ENCODE peak calls at places on chromosomes 1 and 21, in seven cellular contexts. One of them, this sample, is unnamed.

GRCh38 chr1:39173995-39174380 is 30.5 kb upstream of the MACF1 start:
- DNase-seq in K562: no peak
- DNase-seq in HCT116: no peak
- DNase-seq in GM12878: no peak
- DNase-seq in SK-N-SH: no peak
- DNase-seq in HepG2: no peak
- DNase-seq in H1: no peak
- DNase-seq in this sample: no peak

GRCh38 chr1:226309398-226310122 is 596 bp upstream of the LIN9 start:
- DNase-seq in K562: no peak
- DNase-seq in HCT116: no peak
- DNase-seq in GM12878: no peak
- DNase-seq in SK-N-SH: no peak
- DNase-seq in HepG2: peak; percentile 17
- DNase-seq in H1: no peak
- DNase-seq in this sample: peak; percentile 50

GRCh38 chr1:111660204-111661150 is 40.9 kb downstream of the RAP1A start:
- DNase-seq in K562: peak; percentile 31
- DNase-seq in HCT116: no peak
- DNase-seq in GM12878: no peak
- DNase-seq in SK-N-SH: no peak
- DNase-seq in HepG2: no peak
- DNase-seq in H1: no peak
- DNase-seq in this sample: no peak

GRCh38 chr1:119275145-119275929 is 93.2 kb upstream of the HAO2 start:
- DNase-seq in K562: peak; percentile 56
- DNase-seq in HCT116: peak; percentile 39
- DNase-seq in GM12878: no peak
- DNase-seq in SK-N-SH: peak; percentile 30
- DNase-seq in HepG2: peak; percentile 45
- DNase-seq in H1: no peak
- DNase-seq in this sample: no peak

GRCh38 chr1:82829527-82829926 is 1028.8 kb downstream of the ADGRL2 start:
- DNase-seq in K562: no peak
- DNase-seq in HCT116: no peak
- DNase-seq in GM12878: no peak
- DNase-seq in SK-N-SH: peak; percentile 2
- DNase-seq in HepG2: no peak
- DNase-seq in H1: no peak
- DNase-seq in this sample: no peak

GRCh38 chr1:97063532-97063931 is 341.9 kb downstream of the PTBP2 start:
- DNase-seq in K562: no peak
- DNase-seq in HCT116: no peak
- DNase-seq in GM12878: no peak
- DNase-seq in SK-N-SH: no peak
- DNase-seq in HepG2: peak; percentile 35
- DNase-seq in H1: no peak
- DNase-seq in this sample: peak; percentile 2

GRCh38 chr21:36203603-36203889 is 46.9 kb downstream of the DOP1B start:
- DNase-seq in K562: no peak
- DNase-seq in HCT116: peak; percentile 59
- DNase-seq in GM12878: peak; percentile 16
- DNase-seq in SK-N-SH: peak; percentile 28
- DNase-seq in HepG2: peak; percentile 34
- DNase-seq in H1: no peak
- DNase-seq in this sample: peak; percentile 58

GRCh38 chr1:197912739-197913494 is 4.3 kb upstream of the LHX9 start:
- DNase-seq in K562: no peak
- DNase-seq in HCT116: no peak
- DNase-seq in GM12878: no peak
- DNase-seq in SK-N-SH: peak; percentile 12
- DNase-seq in HepG2: no peak
- DNase-seq in H1: no peak
- DNase-seq in this sample: no peak

GRCh38 chr1:15966081-15966955 is 9.6 kb downstream of the ZBTB17 start:
- DNase-seq in K562: no peak
- DNase-seq in HCT116: no peak
- DNase-seq in GM12878: peak; percentile 94
- DNase-seq in SK-N-SH: no peak
- DNase-seq in HepG2: peak; percentile 20
- DNase-seq in H1: no peak
- DNase-seq in this sample: no peak

GRCh38 chr1:2611034-2611501 is 21.7 kb downstream of the MMEL1 start:
- DNase-seq in K562: peak; percentile 97
- DNase-seq in HCT116: peak; percentile 62
- DNase-seq in GM12878: no peak
- DNase-seq in SK-N-SH: peak; percentile 93
- DNase-seq in HepG2: no peak
- DNase-seq in H1: peak; percentile 31
- DNase-seq in this sample: no peak

GRCh38 chr1:116232989-116233514 is 121.9 kb downstream of the MAB21L3 start:
- DNase-seq in K562: no peak
- DNase-seq in HCT116: no peak
- DNase-seq in GM12878: peak; percentile 9
- DNase-seq in SK-N-SH: no peak
- DNase-seq in HepG2: no peak
- DNase-seq in H1: no peak
- DNase-seq in this sample: peak; percentile 21

GRCh38 chr1:244863491-244864252 is 671 bp downstream of the HNRNPU start:
- DNase-seq in K562: peak; percentile 84
- DNase-seq in HCT116: no peak
- DNase-seq in GM12878: no peak
- DNase-seq in SK-N-SH: peak; percentile 30
- DNase-seq in HepG2: no peak
- DNase-seq in H1: no peak
- DNase-seq in this sample: no peak

GRCh38 chr21:32918467-32919140 is 107.1 kb upstream of the OLIG2 start:
- DNase-seq in K562: no peak
- DNase-seq in HCT116: no peak
- DNase-seq in GM12878: no peak
- DNase-seq in SK-N-SH: no peak
- DNase-seq in HepG2: no peak
- DNase-seq in H1: no peak
- DNase-seq in this sample: no peak

GRCh38 chr1:180911640-180912161 is 996 bp upstream of the KIAA1614 start:
- DNase-seq in K562: no peak
- DNase-seq in HCT116: no peak
- DNase-seq in GM12878: no peak
- DNase-seq in SK-N-SH: peak; percentile 28
- DNase-seq in HepG2: no peak
- DNase-seq in H1: no peak
- DNase-seq in this sample: no peak

GRCh38 chr1:57470028-57470427 is 46.2 kb upstream of the DAB1 start:
- DNase-seq in K562: no peak
- DNase-seq in HCT116: no peak
- DNase-seq in GM12878: no peak
- DNase-seq in SK-N-SH: no peak
- DNase-seq in HepG2: no peak
- DNase-seq in H1: no peak
- DNase-seq in this sample: no peak

GRCh38 chr1:9281071-9281827 is 11.4 kb upstream of the SPSB1 start:
- DNase-seq in K562: no peak
- DNase-seq in HCT116: no peak
- DNase-seq in GM12878: no peak
- DNase-seq in SK-N-SH: no peak
- DNase-seq in HepG2: no peak
- DNase-seq in H1: no peak
- DNase-seq in this sample: no peak

GRCh38 chr1:43750083-43750482 is 42.7 kb downstream of the ST3GAL3 start:
- DNase-seq in K562: no peak
- DNase-seq in HCT116: no peak
- DNase-seq in GM12878: no peak
- DNase-seq in SK-N-SH: no peak
- DNase-seq in HepG2: no peak
- DNase-seq in H1: no peak
- DNase-seq in this sample: no peak

GRCh38 chr1:228798548-228798947 is 63.3 kb downstream of the RHOU start:
- DNase-seq in K562: no peak
- DNase-seq in HCT116: no peak
- DNase-seq in GM12878: no peak
- DNase-seq in SK-N-SH: no peak
- DNase-seq in HepG2: no peak
- DNase-seq in H1: no peak
- DNase-seq in this sample: no peak

GRCh38 chr21:35204850-35205564 is 155.9 kb upstream of the RUNX1 start:
- DNase-seq in K562: peak; percentile 70
- DNase-seq in HCT116: no peak
- DNase-seq in GM12878: no peak
- DNase-seq in SK-N-SH: no peak
- DNase-seq in HepG2: no peak
- DNase-seq in H1: no peak
- DNase-seq in this sample: no peak

GRCh38 chr1:38027201-38028104 is 14.9 kb downstream of the UTP11 start:
- DNase-seq in K562: no peak
- DNase-seq in HCT116: no peak
- DNase-seq in GM12878: no peak
- DNase-seq in SK-N-SH: no peak
- DNase-seq in HepG2: no peak
- DNase-seq in H1: no peak
- DNase-seq in this sample: no peak

GRCh38 chr1:55050283-55050682 is 10.9 kb downstream of the PCSK9 start:
- DNase-seq in K562: no peak
- DNase-seq in HCT116: no peak
- DNase-seq in GM12878: no peak
- DNase-seq in SK-N-SH: no peak
- DNase-seq in HepG2: no peak
- DNase-seq in H1: no peak
- DNase-seq in this sample: no peak

GRCh38 chr21:37047079-37047478 is 25.8 kb downstream of the PIGP start:
- DNase-seq in K562: no peak
- DNase-seq in HCT116: no peak
- DNase-seq in GM12878: no peak
- DNase-seq in SK-N-SH: no peak
- DNase-seq in HepG2: no peak
- DNase-seq in H1: no peak
- DNase-seq in this sample: no peak

GRCh38 chr1:42886800-42887199 is 40.4 kb downstream of the ZNF691 start:
- DNase-seq in K562: no peak
- DNase-seq in HCT116: no peak
- DNase-seq in GM12878: no peak
- DNase-seq in SK-N-SH: peak; percentile 15
- DNase-seq in HepG2: no peak
- DNase-seq in H1: no peak
- DNase-seq in this sample: no peak

GRCh38 chr1:2789164-2789985 is 12.1 kb downstream of the TTC34 start:
- DNase-seq in K562: no peak
- DNase-seq in HCT116: no peak
- DNase-seq in GM12878: no peak
- DNase-seq in SK-N-SH: no peak
- DNase-seq in HepG2: no peak
- DNase-seq in H1: no peak
- DNase-seq in this sample: no peak

DNA sequence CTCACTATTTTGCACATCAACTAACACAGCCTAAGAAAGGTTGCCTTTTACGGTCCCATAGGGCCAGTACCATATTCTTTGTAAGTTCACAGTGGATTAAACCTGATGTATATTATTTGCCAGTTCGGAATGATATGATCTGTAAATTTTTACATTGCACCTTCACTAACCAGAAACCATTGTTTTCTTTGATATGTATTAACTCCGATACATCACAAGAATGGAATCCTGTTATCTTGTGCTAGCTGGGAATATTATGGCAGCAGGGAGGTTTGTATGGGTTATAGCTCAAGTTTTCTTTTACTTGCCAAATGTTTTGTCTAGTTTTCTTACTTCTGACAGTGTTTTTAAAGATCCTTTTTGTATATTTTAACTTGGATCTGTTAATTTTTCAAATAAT is 51.4 kb upstream of the S1PR1 start:
- DNase-seq in K562: no peak
- DNase-seq in HCT116: no peak
- DNase-seq in GM12878: no peak
- DNase-seq in SK-N-SH: no peak
- DNase-seq in HepG2: no peak
- DNase-seq in H1: no peak
- DNase-seq in this sample: no peak
- TF ChIP-seq JUND in K562: no peak
- TF ChIP-seq JUND in HCT116: no peak
- TF ChIP-seq JUND in GM12878: no peak
- TF ChIP-seq JUND in SK-N-SH: no peak
- TF ChIP-seq JUND in HepG2: no peak
- TF ChIP-seq JUND in H1: no peak
- TF ChIP-seq JUND in this sample: no peak

DNA sequence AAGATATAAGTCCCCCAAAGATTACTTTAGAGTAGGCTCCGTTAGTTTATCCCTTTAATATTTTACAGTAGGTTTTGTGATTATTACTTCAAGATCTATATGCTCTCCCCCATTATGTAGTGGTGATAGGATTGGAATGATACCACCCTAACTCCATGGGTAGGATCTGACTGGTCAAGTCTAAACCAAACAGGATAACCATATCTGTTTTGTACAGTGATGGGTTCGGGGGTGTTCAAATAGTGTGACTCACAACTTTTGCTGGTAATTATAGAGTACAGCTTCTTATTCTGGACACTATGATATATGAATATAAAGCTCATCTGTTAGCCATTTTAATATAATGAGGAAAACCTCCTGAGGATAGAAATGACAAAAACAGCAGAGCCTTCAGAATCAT is 85.8 kb upstream of the GFI1 start:
- DNase-seq in K562: no peak
- DNase-seq in HCT116: no peak
- DNase-seq in GM12878: no peak
- DNase-seq in SK-N-SH: no peak
- DNase-seq in HepG2: no peak
- DNase-seq in H1: no peak
- DNase-seq in this sample: no peak
- TF ChIP-seq JUND in K562: no peak
- TF ChIP-seq JUND in HCT116: no peak
- TF ChIP-seq JUND in GM12878: no peak
- TF ChIP-seq JUND in SK-N-SH: no peak
- TF ChIP-seq JUND in HepG2: no peak
- TF ChIP-seq JUND in H1: no peak
- TF ChIP-seq JUND in this sample: no peak

DNA sequence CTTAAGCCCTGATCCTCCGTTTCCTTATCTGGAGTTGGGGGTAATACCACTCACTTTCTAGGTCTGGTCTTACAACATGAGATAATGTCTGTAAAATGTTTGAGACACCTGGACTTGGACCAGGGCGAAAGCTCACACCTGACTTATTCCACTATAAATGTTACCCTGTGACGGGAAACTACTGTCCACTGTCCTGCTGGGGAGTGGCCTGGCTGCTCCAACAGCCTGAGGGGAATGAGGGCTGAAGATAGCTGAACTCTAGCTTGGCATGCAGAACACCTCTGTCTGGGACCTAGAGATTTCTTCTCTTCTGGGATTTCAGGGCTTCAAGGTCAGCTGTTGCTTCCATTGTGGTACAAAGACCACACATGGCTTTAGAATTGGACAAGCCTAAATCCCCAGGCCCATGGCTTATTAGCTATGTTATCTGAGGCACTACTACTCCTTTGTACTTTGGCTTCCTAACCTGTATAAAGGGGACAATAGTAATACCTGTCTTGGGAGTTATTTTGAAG is 9.5 kb upstream of the A3GALT2 start:
- DNase-seq in K562: no peak
- DNase-seq in HCT116: no peak
- DNase-seq in GM12878: no peak
- DNase-seq in SK-N-SH: no peak
- DNase-seq in HepG2: no peak
- DNase-seq in H1: no peak
- DNase-seq in this sample: no peak
- TF ChIP-seq JUND in K562: no peak
- TF ChIP-seq JUND in HCT116: no peak
- TF ChIP-seq JUND in GM12878: no peak
- TF ChIP-seq JUND in SK-N-SH: no peak
- TF ChIP-seq JUND in HepG2: no peak
- TF ChIP-seq JUND in H1: no peak
- TF ChIP-seq JUND in this sample: no peak

GRCh38 chr1:206823725-206824124 is 41.7 kb upstream of the IL20 start:
- DNase-seq in K562: no peak
- DNase-seq in HCT116: no peak
- DNase-seq in GM12878: no peak
- DNase-seq in SK-N-SH: no peak
- DNase-seq in HepG2: no peak
- DNase-seq in H1: no peak
- DNase-seq in this sample: no peak
- TF ChIP-seq JUND in K562: no peak
- TF ChIP-seq JUND in HCT116: no peak
- TF ChIP-seq JUND in GM12878: no peak
- TF ChIP-seq JUND in SK-N-SH: no peak
- TF ChIP-seq JUND in HepG2: no peak
- TF ChIP-seq JUND in H1: no peak
- TF ChIP-seq JUND in this sample: no peak